ENCODE peak calls at places on chromosomes 7 and 10, in ten cellular contexts. M, L, H, B, K, E, G, Q, Z and X are unnamed samples.

GRCh38 chr7:132752431-132752830 is 176.2 kb upstream of the PLXNA4 start:
- DNase-seq in Z (no peak), Q (no peak), G (no peak), M (no peak), B (no peak), L (no peak), H (peak), K (no peak), E (no peak), X (no peak)

GRCh38 chr7:11120068-11120664 is 146.5 kb downstream of the PHF14 start:
- DNase-seq in B (no peak), Q (no peak), Z (no peak), L (no peak), M (no peak), E (no peak), K (no peak), G (no peak), H (no peak), X (no peak)

GRCh38 chr10:132350391-132350790 is 18.4 kb downstream of the LRRC27 start:
- DNase-seq in E (no peak), Z (no peak), Q (no peak), H (no peak), B (no peak), G (no peak), L (no peak), M (no peak), K (no peak), X (no peak)

GRCh38 chr7:73718438-73718881 is 1.0 kb downstream of the STX1A start:
- DNase-seq in M (no peak), E (peak), B (no peak), H (peak), L (no peak), Q (peak), Z (no peak), K (no peak), G (no peak), X (peak)

GRCh38 chr10:106559442-106559841 is 605.1 kb downstream of the SORCS1 start:
- DNase-seq in E (no peak), L (no peak), M (no peak), H (peak), B (no peak), K (no peak), Z (no peak), Q (peak), G (no peak), X (no peak)

GRCh38 chr7:17109017-17109416 is 189.4 kb upstream of the AHR start:
- DNase-seq in Q (peak), G (peak), Z (no peak), K (no peak), L (no peak), M (no peak), B (no peak), E (no peak), H (peak), X (no peak)

GRCh38 chr10:103502849-103503660 is 9.6 kb downstream of the NEURL1 start:
- DNase-seq in M (no peak), G (no peak), Q (no peak), K (no peak), Z (peak), L (no peak), E (peak), H (no peak), B (no peak), X (no peak)

GRCh38 chr7:140485463-140486265 is 6.4 kb upstream of the MKRN1 start:
- DNase-seq in L (no peak), H (no peak), K (no peak), E (no peak), B (no peak), Z (no peak), G (no peak), Q (no peak), M (no peak), X (no peak)

GRCh38 chr7:79050592-79050991 is 402.9 kb downstream of the MAGI2 start:
- DNase-seq in M (no peak), E (no peak), L (no peak), G (peak), Q (peak), H (peak), K (no peak), B (no peak), Z (no peak), X (no peak)

GRCh38 chr7:106465704-106466468 is 181.1 kb upstream of the NAMPT start:
- DNase-seq in M (no peak), H (peak), L (no peak), E (no peak), Z (no peak), Q (no peak), G (no peak), K (no peak), B (no peak), X (no peak)

GRCh38 chr7:105493928-105494325 is 28.1 kb downstream of the PUS7 start:
- DNase-seq in K (no peak), H (no peak), M (no peak), Q (peak), G (no peak), E (no peak), Z (no peak), L (no peak), B (no peak), X (no peak)

GRCh38 chr7:134750083-134751062 is 29.1 kb upstream of the CALD1 start:
- DNase-seq in G (no peak), Q (peak), H (peak), Z (peak), M (no peak), B (peak), L (peak), K (peak), E (peak), X (peak)

GRCh38 chr10:61899997-61900828 is 1.3 kb upstream of the ARID5B start:
- DNase-seq in G (no peak), K (no peak), B (peak), H (peak), E (peak), Z (peak), Q (peak), M (no peak), L (peak), X (peak)

GRCh38 chr10:68208424-68209042 is 23.4 kb downstream of the ATOH7 start:
- DNase-seq in G (peak), H (peak), Q (peak), L (peak), B (peak), E (no peak), M (no peak), K (no peak), Z (peak), X (no peak)

GRCh38 chr7:36153571-36154097 is 580 bp downstream of the EEPD1 start:
- DNase-seq in Q (no peak), L (peak), K (no peak), H (peak), G (no peak), M (no peak), E (no peak), Z (no peak), B (no peak), X (peak)

GRCh38 chr10:133336131-133337078 is at the start of gene CALY:
- DNase-seq in H (no peak), Q (no peak), B (peak), L (peak), E (peak), Z (peak), G (no peak), M (no peak), K (peak), X (peak)

GRCh38 chr10:69088471-69088769 is 517 bp downstream of the SRGN start:
- DNase-seq in E (no peak), L (peak), B (no peak), K (no peak), Q (no peak), Z (no peak), G (no peak), H (no peak), M (no peak), X (no peak)

GRCh38 chr7:145644426-145645154 is 472.0 kb upstream of the CNTNAP2 start:
- DNase-seq in G (no peak), B (no peak), H (no peak), M (no peak), L (no peak), Z (no peak), Q (no peak), K (no peak), E (no peak), X (no peak)

GRCh38 chr10:21746118-21746517 is 212.1 kb downstream of the MLLT10 start:
- DNase-seq in L (peak), M (no peak), B (no peak), Z (no peak), G (no peak), Q (no peak), H (no peak), E (no peak), K (no peak), X (no peak)

GRCh38 chr10:80855348-80855971 is 317.8 kb downstream of the SH2D4B start:
- DNase-seq in L (no peak), M (no peak), H (no peak), Z (peak), E (no peak), B (peak), Q (no peak), G (no peak), K (no peak), X (no peak)